ENCODE peak calls at places on chromosomes 4 and X, in five cellular contexts. V is NCI-H1092 treated with DMSO at 0.1 percent for 48 hours; Y is HTR-8/SVneo; U is amniotic stem cell; S is stimulated activated naive B cell treated with anti-CD40 and anti-IgM and Interleukin-4, amounts not matched to agents 10 μg/mL and 1 μg/mL and 100 μg/mL, for 72 hours. L is an unnamed sample.

GRCh38 chr4:47577779-47578553 is 92.9 kb downstream of the ATP10D start:
- DNase-seq in V (no peak), Y (no peak), U (no peak), S (no peak), L (no peak)

GRCh38 chr4:48024522-48024921 is 8.0 kb downstream of the NIPAL1 start:
- DNase-seq in V (peak), Y (no peak), U (no peak), S (no peak), L (no peak)

GRCh38 chr4:128649575-128650205 is 159.8 kb upstream of the JADE1 start:
- DNase-seq in V (no peak), Y (peak), U (no peak), S (no peak), L (peak)

GRCh38 chrX:44945736-44946135 is 72.7 kb downstream of the KDM6A start:
- DNase-seq in V (no peak), Y (no peak), U (no peak), S (no peak), L (peak)

GRCh38 chr4:90030953-90031352 is 96.2 kb upstream of the CCSER1 start:
- DNase-seq in V (no peak), Y (peak), U (no peak), S (no peak), L (no peak)

GRCh38 chrX:71653344-71653743 is 14.0 kb upstream of the LOC101059915 start:
- DNase-seq in V (no peak), Y (no peak), U (no peak), S (no peak), L (no peak)

GRCh38 chrX:153460826-153461225 is 9.6 kb downstream of the HAUS7 start:
- DNase-seq in V (peak), Y (no peak), U (no peak), S (peak), L (peak)

GRCh38 chrX:109577055-109577454 is 40.4 kb downstream of the NXT2 start:
- DNase-seq in V (no peak), Y (no peak), U (no peak), S (no peak), L (no peak)

GRCh38 chr4:37631551-37631950 is 54.6 kb downstream of the RELL1 start:
- DNase-seq in V (no peak), Y (no peak), U (no peak), S (no peak), L (no peak)

L was measured in ELR.